ENCODE peak calls at places on chromosome 18, in seven cellular contexts. One of them, this sample, is unnamed.

GRCh38 chr18:26301681-26302080 is 75.4 kb downstream of the TAF4B start:
- DNase-seq in H7: no peak
- DNase-seq in GM12891: no peak
- DNase-seq in WTC11: no peak
- DNase-seq in KBM-7: no peak
- DNase-seq in stimulated activated CD8-positive, alpha-beta memory T cell treated with anti-CD3 and anti-CD28 coated beads, Interleukin-15, amount 100 ng/mL, for 24 hours: no peak
- DNase-seq in GM03348: peak
- DNase-seq in this sample: no peak

GRCh38 chr18:65567372-65567771 is 183.4 kb upstream of the CDH7 start:
- DNase-seq in H7: no peak
- DNase-seq in GM12891: no peak
- DNase-seq in WTC11: no peak
- DNase-seq in KBM-7: no peak
- DNase-seq in stimulated activated CD8-positive, alpha-beta memory T cell treated with anti-CD3 and anti-CD28 coated beads, Interleukin-15, amount 100 ng/mL, for 24 hours: no peak
- DNase-seq in GM03348: no peak
- DNase-seq in this sample: no peak

GRCh38 chr18:7202119-7202680 is 28.7 kb upstream of the LRRC30 start:
- DNase-seq in H7: no peak
- DNase-seq in GM12891: no peak
- DNase-seq in WTC11: no peak
- DNase-seq in KBM-7: no peak
- DNase-seq in stimulated activated CD8-positive, alpha-beta memory T cell treated with anti-CD3 and anti-CD28 coated beads, Interleukin-15, amount 100 ng/mL, for 24 hours: no peak
- DNase-seq in GM03348: no peak
- DNase-seq in this sample: no peak

GRCh38 chr18:24341361-24341760 is 56.3 kb downstream of the OSBPL1A start:
- DNase-seq in H7: no peak
- DNase-seq in GM12891: no peak
- DNase-seq in WTC11: no peak
- DNase-seq in KBM-7: no peak
- DNase-seq in stimulated activated CD8-positive, alpha-beta memory T cell treated with anti-CD3 and anti-CD28 coated beads, Interleukin-15, amount 100 ng/mL, for 24 hours: no peak
- DNase-seq in GM03348: no peak
- DNase-seq in this sample: no peak

GRCh38 chr18:25457196-25457595 is 105.2 kb upstream of the ZNF521 start:
- DNase-seq in H7: no peak
- DNase-seq in GM12891: no peak
- DNase-seq in WTC11: no peak
- DNase-seq in KBM-7: no peak
- DNase-seq in stimulated activated CD8-positive, alpha-beta memory T cell treated with anti-CD3 and anti-CD28 coated beads, Interleukin-15, amount 100 ng/mL, for 24 hours: no peak
- DNase-seq in GM03348: no peak
- DNase-seq in this sample: no peak

GRCh38 chr18:3214855-3215637 is 4.7 kb downstream of the MYOM1 start:
- DNase-seq in H7: no peak
- DNase-seq in GM12891: no peak
- DNase-seq in WTC11: no peak
- DNase-seq in KBM-7: no peak
- DNase-seq in stimulated activated CD8-positive, alpha-beta memory T cell treated with anti-CD3 and anti-CD28 coated beads, Interleukin-15, amount 100 ng/mL, for 24 hours: no peak
- DNase-seq in GM03348: no peak
- DNase-seq in this sample: no peak

GRCh38 chr18:56233595-56233994 is 404.8 kb downstream of the TXNL1 start:
- DNase-seq in H7: no peak
- DNase-seq in GM12891: no peak
- DNase-seq in WTC11: no peak
- DNase-seq in KBM-7: no peak
- DNase-seq in stimulated activated CD8-positive, alpha-beta memory T cell treated with anti-CD3 and anti-CD28 coated beads, Interleukin-15, amount 100 ng/mL, for 24 hours: no peak
- DNase-seq in GM03348: peak
- DNase-seq in this sample: no peak

GRCh38 chr18:79511271-79511670 is 115.5 kb downstream of the NFATC1 start:
- DNase-seq in H7: no peak
- DNase-seq in GM12891: no peak
- DNase-seq in WTC11: no peak
- DNase-seq in KBM-7: no peak
- DNase-seq in stimulated activated CD8-positive, alpha-beta memory T cell treated with anti-CD3 and anti-CD28 coated beads, Interleukin-15, amount 100 ng/mL, for 24 hours: no peak
- DNase-seq in GM03348: no peak
- DNase-seq in this sample: no peak

GRCh38 chr18:47582055-47582454 is 330.6 kb upstream of the SKOR2 start:
- DNase-seq in H7: no peak
- DNase-seq in GM12891: no peak
- DNase-seq in WTC11: no peak
- DNase-seq in KBM-7: no peak
- DNase-seq in stimulated activated CD8-positive, alpha-beta memory T cell treated with anti-CD3 and anti-CD28 coated beads, Interleukin-15, amount 100 ng/mL, for 24 hours: no peak
- DNase-seq in GM03348: no peak
- DNase-seq in this sample: no peak

GRCh38 chr18:61893304-61893970 is 630 bp upstream of the RNF152 start:
- DNase-seq in H7: peak
- DNase-seq in GM12891: peak
- DNase-seq in WTC11: peak
- DNase-seq in KBM-7: peak
- DNase-seq in stimulated activated CD8-positive, alpha-beta memory T cell treated with anti-CD3 and anti-CD28 coated beads, Interleukin-15, amount 100 ng/mL, for 24 hours: no peak
- DNase-seq in GM03348: peak
- DNase-seq in this sample: peak

GRCh38 chr18:44474067-44474411 is 206.6 kb upstream of the SETBP1 start:
- DNase-seq in H7: no peak
- DNase-seq in GM12891: no peak
- DNase-seq in WTC11: no peak
- DNase-seq in KBM-7: no peak
- DNase-seq in stimulated activated CD8-positive, alpha-beta memory T cell treated with anti-CD3 and anti-CD28 coated beads, Interleukin-15, amount 100 ng/mL, for 24 hours: no peak
- DNase-seq in GM03348: no peak
- DNase-seq in this sample: no peak

GRCh38 chr18:63224574-63224973 is 95.0 kb downstream of the BCL2 start:
- DNase-seq in H7: no peak
- DNase-seq in GM12891: no peak
- DNase-seq in WTC11: no peak
- DNase-seq in KBM-7: no peak
- DNase-seq in stimulated activated CD8-positive, alpha-beta memory T cell treated with anti-CD3 and anti-CD28 coated beads, Interleukin-15, amount 100 ng/mL, for 24 hours: no peak
- DNase-seq in GM03348: no peak
- DNase-seq in this sample: no peak

GRCh38 chr18:33901894-33902512 is 322.7 kb downstream of the NOL4 start:
- DNase-seq in H7: no peak
- DNase-seq in GM12891: no peak
- DNase-seq in WTC11: no peak
- DNase-seq in KBM-7: peak
- DNase-seq in stimulated activated CD8-positive, alpha-beta memory T cell treated with anti-CD3 and anti-CD28 coated beads, Interleukin-15, amount 100 ng/mL, for 24 hours: no peak
- DNase-seq in GM03348: no peak
- DNase-seq in this sample: no peak

GRCh38 chr18:12637393-12637792 is 20.5 kb downstream of the SPIRE1 start:
- DNase-seq in H7: no peak
- DNase-seq in GM12891: no peak
- DNase-seq in WTC11: no peak
- DNase-seq in KBM-7: no peak
- DNase-seq in stimulated activated CD8-positive, alpha-beta memory T cell treated with anti-CD3 and anti-CD28 coated beads, Interleukin-15, amount 100 ng/mL, for 24 hours: no peak
- DNase-seq in GM03348: no peak
- DNase-seq in this sample: no peak

GRCh38 chr18:26457611-26458350 is 90.6 kb downstream of the KCTD1 start:
- DNase-seq in H7: peak
- DNase-seq in GM12891: no peak
- DNase-seq in WTC11: peak
- DNase-seq in KBM-7: no peak
- DNase-seq in stimulated activated CD8-positive, alpha-beta memory T cell treated with anti-CD3 and anti-CD28 coated beads, Interleukin-15, amount 100 ng/mL, for 24 hours: no peak
- DNase-seq in GM03348: no peak
- DNase-seq in this sample: no peak

GRCh38 chr18:48950536-48951447 is at the start of gene SMAD7:
- DNase-seq in H7: peak
- DNase-seq in GM12891: no peak
- DNase-seq in WTC11: no peak
- DNase-seq in KBM-7: peak
- DNase-seq in stimulated activated CD8-positive, alpha-beta memory T cell treated with anti-CD3 and anti-CD28 coated beads, Interleukin-15, amount 100 ng/mL, for 24 hours: no peak
- DNase-seq in GM03348: peak
- DNase-seq in this sample: peak

GRCh38 chr18:46630160-46630559 is 26.9 kb downstream of the LOXHD1 start:
- DNase-seq in H7: no peak
- DNase-seq in GM12891: no peak
- DNase-seq in WTC11: no peak
- DNase-seq in KBM-7: peak
- DNase-seq in stimulated activated CD8-positive, alpha-beta memory T cell treated with anti-CD3 and anti-CD28 coated beads, Interleukin-15, amount 100 ng/mL, for 24 hours: no peak
- DNase-seq in GM03348: no peak
- DNase-seq in this sample: peak

GRCh38 chr18:41967680-41968079 is 12.6 kb downstream of the PIK3C3 start:
- DNase-seq in H7: no peak
- DNase-seq in GM12891: no peak
- DNase-seq in WTC11: no peak
- DNase-seq in KBM-7: no peak
- DNase-seq in stimulated activated CD8-positive, alpha-beta memory T cell treated with anti-CD3 and anti-CD28 coated beads, Interleukin-15, amount 100 ng/mL, for 24 hours: no peak
- DNase-seq in GM03348: no peak
- DNase-seq in this sample: no peak

GRCh38 chr18:57267368-57267767 is 85.0 kb upstream of the ST8SIA3 start:
- DNase-seq in H7: no peak
- DNase-seq in GM12891: no peak
- DNase-seq in WTC11: no peak
- DNase-seq in KBM-7: no peak
- DNase-seq in stimulated activated CD8-positive, alpha-beta memory T cell treated with anti-CD3 and anti-CD28 coated beads, Interleukin-15, amount 100 ng/mL, for 24 hours: no peak
- DNase-seq in GM03348: no peak
- DNase-seq in this sample: no peak

GRCh38 chr18:46141199-46141598 is 37.0 kb downstream of the HAUS1 start:
- DNase-seq in H7: no peak
- DNase-seq in GM12891: no peak
- DNase-seq in WTC11: no peak
- DNase-seq in KBM-7: peak
- DNase-seq in stimulated activated CD8-positive, alpha-beta memory T cell treated with anti-CD3 and anti-CD28 coated beads, Interleukin-15, amount 100 ng/mL, for 24 hours: no peak
- DNase-seq in GM03348: no peak
- DNase-seq in this sample: no peak

GRCh38 chr18:47283476-47283875 is 32.0 kb upstream of the SKOR2 start:
- DNase-seq in H7: peak
- DNase-seq in GM12891: no peak
- DNase-seq in WTC11: no peak
- DNase-seq in KBM-7: peak
- DNase-seq in stimulated activated CD8-positive, alpha-beta memory T cell treated with anti-CD3 and anti-CD28 coated beads, Interleukin-15, amount 100 ng/mL, for 24 hours: no peak
- DNase-seq in GM03348: peak
- DNase-seq in this sample: peak

GRCh38 chr18:6009751-6010150 is 114.4 kb upstream of the TMEM200C start:
- DNase-seq in H7: no peak
- DNase-seq in GM12891: no peak
- DNase-seq in WTC11: no peak
- DNase-seq in KBM-7: no peak
- DNase-seq in stimulated activated CD8-positive, alpha-beta memory T cell treated with anti-CD3 and anti-CD28 coated beads, Interleukin-15, amount 100 ng/mL, for 24 hours: no peak
- DNase-seq in GM03348: no peak
- DNase-seq in this sample: no peak

GRCh38 chr18:80193701-80194100 is 53.6 kb downstream of the PARD6G start:
- DNase-seq in H7: peak
- DNase-seq in GM12891: no peak
- DNase-seq in WTC11: no peak
- DNase-seq in KBM-7: no peak
- DNase-seq in stimulated activated CD8-positive, alpha-beta memory T cell treated with anti-CD3 and anti-CD28 coated beads, Interleukin-15, amount 100 ng/mL, for 24 hours: no peak
- DNase-seq in GM03348: no peak
- DNase-seq in this sample: no peak

GRCh38 chr18:54798186-54798585 is 30.1 kb upstream of the RAB27B start:
- DNase-seq in H7: no peak
- DNase-seq in GM12891: no peak
- DNase-seq in WTC11: no peak
- DNase-seq in KBM-7: no peak
- DNase-seq in stimulated activated CD8-positive, alpha-beta memory T cell treated with anti-CD3 and anti-CD28 coated beads, Interleukin-15, amount 100 ng/mL, for 24 hours: no peak
- DNase-seq in GM03348: no peak
- DNase-seq in this sample: no peak

GRCh38 chr18:59769105-59769865 is 72.1 kb upstream of the CCBE1 start:
- DNase-seq in H7: no peak
- DNase-seq in GM12891: no peak
- DNase-seq in WTC11: no peak
- DNase-seq in KBM-7: no peak
- DNase-seq in stimulated activated CD8-positive, alpha-beta memory T cell treated with anti-CD3 and anti-CD28 coated beads, Interleukin-15, amount 100 ng/mL, for 24 hours: no peak
- DNase-seq in GM03348: peak
- DNase-seq in this sample: no peak

GRCh38 chr18:63249781-63250180 is 69.8 kb downstream of the BCL2 start:
- DNase-seq in H7: no peak
- DNase-seq in GM12891: no peak
- DNase-seq in WTC11: no peak
- DNase-seq in KBM-7: peak
- DNase-seq in stimulated activated CD8-positive, alpha-beta memory T cell treated with anti-CD3 and anti-CD28 coated beads, Interleukin-15, amount 100 ng/mL, for 24 hours: no peak
- DNase-seq in GM03348: no peak
- DNase-seq in this sample: no peak

GRCh38 chr18:50653402-50654093 is 93.7 kb downstream of the MAPK4 start:
- DNase-seq in H7: no peak
- DNase-seq in GM12891: no peak
- DNase-seq in WTC11: no peak
- DNase-seq in KBM-7: no peak
- DNase-seq in stimulated activated CD8-positive, alpha-beta memory T cell treated with anti-CD3 and anti-CD28 coated beads, Interleukin-15, amount 100 ng/mL, for 24 hours: no peak
- DNase-seq in GM03348: no peak
- DNase-seq in this sample: no peak

GRCh38 chr18:51751901-51752300 is 554.4 kb upstream of the MEX3C start:
- DNase-seq in H7: no peak
- DNase-seq in GM12891: no peak
- DNase-seq in WTC11: no peak
- DNase-seq in KBM-7: no peak
- DNase-seq in stimulated activated CD8-positive, alpha-beta memory T cell treated with anti-CD3 and anti-CD28 coated beads, Interleukin-15, amount 100 ng/mL, for 24 hours: no peak
- DNase-seq in GM03348: no peak
- DNase-seq in this sample: no peak

GRCh38 chr18:76363451-76364120 is 131.5 kb downstream of the ZNF516 start:
- DNase-seq in H7: no peak
- DNase-seq in GM12891: no peak
- DNase-seq in WTC11: no peak
- DNase-seq in KBM-7: no peak
- DNase-seq in stimulated activated CD8-positive, alpha-beta memory T cell treated with anti-CD3 and anti-CD28 coated beads, Interleukin-15, amount 100 ng/mL, for 24 hours: no peak
- DNase-seq in GM03348: peak
- DNase-seq in this sample: no peak

GRCh38 chr18:53946561-53946960 is 277.9 kb downstream of the MBD2 start:
- DNase-seq in H7: no peak
- DNase-seq in GM12891: no peak
- DNase-seq in WTC11: no peak
- DNase-seq in KBM-7: no peak
- DNase-seq in stimulated activated CD8-positive, alpha-beta memory T cell treated with anti-CD3 and anti-CD28 coated beads, Interleukin-15, amount 100 ng/mL, for 24 hours: no peak
- DNase-seq in GM03348: peak
- DNase-seq in this sample: no peak

GRCh38 chr18:13653746-13654455 is 72.5 kb downstream of the FAM210A start:
- DNase-seq in H7: no peak
- DNase-seq in GM12891: no peak
- DNase-seq in WTC11: no peak
- DNase-seq in KBM-7: no peak
- DNase-seq in stimulated activated CD8-positive, alpha-beta memory T cell treated with anti-CD3 and anti-CD28 coated beads, Interleukin-15, amount 100 ng/mL, for 24 hours: no peak
- DNase-seq in GM03348: peak
- DNase-seq in this sample: no peak

GRCh38 chr18:14962626-14963025 is 214.7 kb downstream of the ANKRD30B start:
- DNase-seq in H7: no peak
- DNase-seq in GM12891: no peak
- DNase-seq in WTC11: no peak
- DNase-seq in KBM-7: no peak
- DNase-seq in stimulated activated CD8-positive, alpha-beta memory T cell treated with anti-CD3 and anti-CD28 coated beads, Interleukin-15, amount 100 ng/mL, for 24 hours: no peak
- DNase-seq in GM03348: no peak
- DNase-seq in this sample: no peak